ENCODE peak calls at places on chromosome 1, in four cellular contexts. One of them, this sample, is unnamed.

GRCh38 chr1:150512846-150513245 is 2.7 kb upstream of the FALEC start:
- DNase-seq in HCT116: no peak
- DNase-seq in endothelial cell of umbilical vein: no peak
- DNase-seq in Panc1: no peak
- DNase-seq in this sample: no peak

GRCh38 chr1:226661965-226662364 is 77.1 kb downstream of the ITPKB start:
- DNase-seq in HCT116: no peak
- DNase-seq in endothelial cell of umbilical vein: no peak
- DNase-seq in Panc1: no peak
- DNase-seq in this sample: no peak

GRCh38 chr1:200427744-200428143 is 17.9 kb upstream of the ZNF281 start:
- DNase-seq in HCT116: no peak
- DNase-seq in endothelial cell of umbilical vein: no peak
- DNase-seq in Panc1: no peak
- DNase-seq in this sample: no peak

GRCh38 chr1:99441234-99442095 is 177.2 kb downstream of the PLPPR4 start:
- DNase-seq in HCT116: no peak
- DNase-seq in endothelial cell of umbilical vein: peak; percentile 74
- DNase-seq in Panc1: no peak
- DNase-seq in this sample: no peak

GRCh38 chr1:159071970-159072582 is 4.5 kb downstream of the AIM2 start:
- DNase-seq in HCT116: peak; percentile 48
- DNase-seq in endothelial cell of umbilical vein: peak; percentile 66
- DNase-seq in Panc1: peak; percentile 30
- DNase-seq in this sample: no peak

GRCh38 chr1:150626150-150626549 is 3.3 kb downstream of the ENSA start:
- DNase-seq in HCT116: no peak
- DNase-seq in endothelial cell of umbilical vein: no peak
- DNase-seq in Panc1: no peak
- DNase-seq in this sample: no peak

GRCh38 chr1:17538428-17539130 is 919 bp upstream of the ARHGEF10L start:
- DNase-seq in HCT116: no peak
- DNase-seq in endothelial cell of umbilical vein: no peak
- DNase-seq in Panc1: no peak
- DNase-seq in this sample: no peak

GRCh38 chr1:95263400-95263799 is 29.4 kb downstream of the RWDD3 start:
- DNase-seq in HCT116: no peak
- DNase-seq in endothelial cell of umbilical vein: no peak
- DNase-seq in Panc1: no peak
- DNase-seq in this sample: no peak

GRCh38 chr1:103467100-103467499 is 58.4 kb upstream of the RNPC3 start:
- DNase-seq in HCT116: no peak
- DNase-seq in endothelial cell of umbilical vein: no peak
- DNase-seq in Panc1: no peak
- DNase-seq in this sample: no peak

GRCh38 chr1:186864296-186864695 is 35.5 kb downstream of the PLA2G4A start:
- DNase-seq in HCT116: no peak
- DNase-seq in endothelial cell of umbilical vein: no peak
- DNase-seq in Panc1: no peak
- DNase-seq in this sample: no peak

GRCh38 chr1:9842073-9842711 is 18.4 kb upstream of the CLSTN1 start:
- DNase-seq in HCT116: no peak
- DNase-seq in endothelial cell of umbilical vein: no peak
- DNase-seq in Panc1: no peak
- DNase-seq in this sample: no peak

GRCh38 chr1:14304381-14304865 is 294.1 kb upstream of the KAZN start:
- DNase-seq in HCT116: no peak
- DNase-seq in endothelial cell of umbilical vein: no peak
- DNase-seq in Panc1: no peak
- DNase-seq in this sample: no peak
- TF ChIP-seq POLR2AphosphoS5 in HCT116: no peak
- TF ChIP-seq POLR2AphosphoS5 in endothelial cell of umbilical vein: no peak
- TF ChIP-seq POLR2AphosphoS5 in Panc1: no peak
- TF ChIP-seq POLR2AphosphoS5 in this sample: no peak

GRCh38 chr1:20551945-20552727 is at the start of gene FAM43B:
- DNase-seq in HCT116: no peak
- DNase-seq in endothelial cell of umbilical vein: peak; percentile 16
- DNase-seq in Panc1: no peak
- DNase-seq in this sample: no peak

GRCh38 chr1:20551161-20551560 is 1.2 kb upstream of the FAM43B start:
- DNase-seq in HCT116: no peak
- DNase-seq in endothelial cell of umbilical vein: no peak
- DNase-seq in Panc1: no peak
- DNase-seq in this sample: no peak

GRCh38 chr1:20555758-20556120 is 3.4 kb downstream of the FAM43B start:
- DNase-seq in HCT116: no peak
- DNase-seq in endothelial cell of umbilical vein: no peak
- DNase-seq in Panc1: no peak
- DNase-seq in this sample: no peak

GRCh38 chr1:20555025-20555757 is 2.8 kb downstream of the FAM43B start:
- DNase-seq in HCT116: no peak
- DNase-seq in endothelial cell of umbilical vein: no peak
- DNase-seq in Panc1: no peak
- DNase-seq in this sample: no peak

DNA sequence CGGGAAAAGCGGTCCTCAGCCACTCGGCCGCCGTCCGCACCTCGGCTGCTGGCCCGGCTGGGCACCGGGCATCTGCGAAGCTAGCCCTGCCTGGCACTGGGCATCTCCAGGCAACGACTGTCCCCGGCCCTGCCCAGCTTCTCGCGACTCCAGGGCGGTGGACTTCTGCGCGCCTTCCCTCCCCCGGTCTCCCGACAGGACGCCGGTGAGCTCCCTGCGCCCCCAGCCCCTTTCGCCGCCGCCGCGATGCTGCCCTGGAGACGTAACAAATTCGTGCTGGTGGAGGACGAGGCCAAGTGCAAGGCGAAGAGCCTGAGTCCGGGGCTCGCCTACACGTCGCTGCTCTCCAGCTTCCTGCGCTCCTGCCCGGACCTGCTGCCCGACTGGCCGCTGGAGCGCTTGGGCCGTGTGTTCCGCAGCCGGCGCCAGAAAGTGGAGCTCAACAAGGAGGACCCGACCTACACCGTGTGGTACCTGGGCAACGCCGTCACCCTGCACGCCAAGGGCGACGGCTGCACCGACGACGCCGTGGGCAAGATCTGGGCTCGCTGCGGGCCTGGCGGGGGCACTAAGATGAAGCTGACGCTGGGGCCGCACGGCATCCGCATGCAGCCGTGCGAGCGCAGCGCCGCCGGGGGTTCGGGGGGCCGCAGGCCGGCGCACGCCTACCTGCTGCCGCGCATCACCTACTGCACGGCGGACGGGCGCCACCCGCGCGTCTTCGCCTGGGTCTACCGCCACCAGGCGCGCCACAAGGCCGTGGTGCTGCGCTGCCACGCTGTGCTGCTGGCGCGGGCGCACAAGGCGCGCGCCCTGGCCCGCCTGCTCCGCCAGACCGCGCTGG is 577 bp downstream of the FAM43B start:
- DNase-seq in HCT116: no peak
- DNase-seq in endothelial cell of umbilical vein: peak; percentile 28
- DNase-seq in Panc1: no peak
- DNase-seq in this sample: no peak
- H3K27me3 ChIP-seq in HCT116: no peaks in the 10 kb centered on the region
- H3K27me3 ChIP-seq in endothelial cell of umbilical vein: peaks cover 55% of the 10 kb centered on the region
- H3K27me3 ChIP-seq in Panc1: peaks cover 7% of the 10 kb centered on the region
- H3K27me3 ChIP-seq in this sample: peaks cover 28% of the 10 kb centered on the region

GRCh38 chr1:213075725-213076124 is 24.7 kb downstream of the RPS6KC1 start:
- DNase-seq in HCT116: no peak
- DNase-seq in endothelial cell of umbilical vein: no peak
- DNase-seq in Panc1: no peak
- DNase-seq in this sample: no peak
- TF ChIP-seq CTCF in HCT116: no peak
- TF ChIP-seq CTCF in endothelial cell of umbilical vein: no peak
- TF ChIP-seq CTCF in Panc1: no peak
- TF ChIP-seq CTCF in this sample: no peak

GRCh38 chr1:153217212-153217611 is at the start of gene PRR9:
- DNase-seq in HCT116: no peak
- DNase-seq in endothelial cell of umbilical vein: no peak
- DNase-seq in Panc1: no peak
- DNase-seq in this sample: no peak

GRCh38 chr1:153217744-153218416 is 496 bp downstream of the PRR9 start:
- DNase-seq in HCT116: no peak
- DNase-seq in endothelial cell of umbilical vein: no peak
- DNase-seq in Panc1: no peak
- DNase-seq in this sample: no peak

GRCh38 chr1:153220606-153221303 is 3.4 kb downstream of the PRR9 start:
- DNase-seq in HCT116: no peak
- DNase-seq in endothelial cell of umbilical vein: no peak
- DNase-seq in Panc1: no peak
- DNase-seq in this sample: no peak
- TF ChIP-seq POLR2AphosphoS5 in HCT116: no peak
- TF ChIP-seq POLR2AphosphoS5 in endothelial cell of umbilical vein: no peak
- TF ChIP-seq POLR2AphosphoS5 in Panc1: no peak
- TF ChIP-seq POLR2AphosphoS5 in this sample: no peak

GRCh38 chr1:4655674-4656532 is 1.5 kb downstream of the AJAP1 start:
- DNase-seq in HCT116: no peak
- DNase-seq in endothelial cell of umbilical vein: no peak
- DNase-seq in Panc1: no peak
- DNase-seq in this sample: peak; percentile 28
- H3K27me3 ChIP-seq in HCT116: no peaks in the 10 kb centered on the region
- H3K27me3 ChIP-seq in endothelial cell of umbilical vein: peaks cover 23% of the 10 kb centered on the region
- H3K27me3 ChIP-seq in Panc1: peaks cover 2% of the 10 kb centered on the region
- H3K27me3 ChIP-seq in this sample: peaks cover 34% of the 10 kb centered on the region

DNA sequence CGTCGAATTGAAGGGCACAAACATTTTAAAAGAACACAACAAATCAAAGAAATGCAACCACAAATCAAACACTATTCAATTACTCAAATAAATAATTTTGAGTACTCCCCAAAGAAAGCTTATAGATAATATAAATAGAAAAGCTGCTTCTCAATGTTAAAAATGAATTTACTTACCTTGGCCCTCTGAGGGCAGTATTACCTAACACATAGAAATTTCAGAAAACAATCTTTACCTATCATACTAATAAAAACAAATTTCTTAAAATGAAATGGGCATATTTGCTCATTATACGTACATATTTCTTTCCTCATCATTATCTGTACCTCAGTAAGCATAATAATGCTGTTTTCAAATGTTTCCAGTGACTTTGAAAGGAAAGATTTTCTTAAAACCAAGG is 141.8 kb downstream of the AKT3 start:
- DNase-seq in HCT116: no peak
- DNase-seq in endothelial cell of umbilical vein: peak; percentile 40
- DNase-seq in Panc1: no peak
- DNase-seq in this sample: no peak
- TF ChIP-seq CTCF in HCT116: peak; percentile 46
- TF ChIP-seq CTCF in endothelial cell of umbilical vein: no peak
- TF ChIP-seq CTCF in Panc1: peak; percentile 17
- TF ChIP-seq CTCF in this sample: no peak

DNA sequence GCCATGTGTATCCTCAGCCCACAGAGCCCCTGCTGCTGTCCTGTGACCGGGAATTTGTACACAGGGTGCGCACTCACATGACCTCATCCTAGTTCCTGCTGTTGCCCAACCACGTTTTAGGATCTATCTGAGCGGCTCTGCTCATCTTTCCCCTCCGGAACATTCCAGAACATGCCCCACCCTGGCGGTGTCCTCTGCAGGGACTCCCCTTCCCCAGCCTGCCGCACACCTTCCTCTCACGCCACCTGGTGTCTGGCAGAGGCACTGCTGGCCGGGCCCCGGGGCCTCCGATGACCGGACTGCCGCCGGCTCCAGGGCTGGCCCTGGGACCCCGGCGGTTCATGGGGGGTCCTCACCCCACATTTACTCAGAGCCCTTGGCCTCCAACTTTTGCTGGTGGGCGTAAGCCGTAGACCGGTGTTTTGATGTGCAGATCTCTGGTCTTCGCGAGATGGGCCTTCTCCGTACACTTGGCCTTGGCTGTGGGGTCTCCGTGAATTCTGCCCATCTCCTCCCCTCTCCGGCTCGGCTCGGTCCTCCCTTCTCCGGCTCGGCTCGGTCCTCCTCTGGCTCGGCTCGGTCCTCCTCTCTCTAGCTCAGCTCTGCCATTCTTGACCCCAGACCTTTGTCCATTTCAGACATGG is 29.5 kb downstream of the ARHGEF16 start:
- DNase-seq in HCT116: no peak
- DNase-seq in endothelial cell of umbilical vein: peak; percentile 25
- DNase-seq in Panc1: peak; percentile 12
- DNase-seq in this sample: peak; percentile 42
- TF ChIP-seq POLR2AphosphoS5 in HCT116: no peak
- TF ChIP-seq POLR2AphosphoS5 in endothelial cell of umbilical vein: peak; percentile 5
- TF ChIP-seq POLR2AphosphoS5 in Panc1: peak; percentile 54
- TF ChIP-seq POLR2AphosphoS5 in this sample: no peak

DNA sequence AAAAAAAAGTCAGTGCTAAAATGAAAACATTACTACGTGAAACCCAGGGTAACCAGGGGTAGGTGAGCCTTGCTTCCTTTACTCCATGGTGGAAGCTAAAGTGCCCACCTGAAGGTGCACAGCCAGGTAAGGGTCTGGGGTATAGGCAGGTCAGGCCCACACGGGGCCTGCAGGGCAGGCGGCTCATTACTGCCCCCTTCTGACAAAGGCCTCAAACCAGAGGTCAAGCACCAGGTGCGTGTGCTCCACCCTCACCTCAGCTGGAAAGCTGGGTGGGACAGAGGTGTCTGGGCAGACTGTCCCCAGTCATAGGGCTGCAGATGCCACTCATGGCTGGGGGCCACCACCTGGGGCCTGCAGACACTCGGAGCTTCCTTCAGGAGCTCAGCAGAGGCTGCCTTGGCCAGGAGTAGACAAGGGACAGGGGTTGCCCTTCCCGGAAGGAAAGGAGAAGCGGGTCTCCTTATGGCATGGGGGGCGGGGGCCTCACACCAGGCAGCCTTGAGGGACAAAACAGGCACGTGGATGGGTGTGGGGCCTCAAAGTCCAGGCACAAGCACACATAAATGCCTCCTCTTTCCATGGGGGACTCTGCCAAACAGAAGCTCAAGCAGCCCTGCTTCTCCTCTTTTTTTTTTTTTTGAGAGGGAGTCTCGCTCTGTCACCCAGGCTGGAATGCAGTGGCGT is 36.2 kb downstream of the ACOT7 start:
- DNase-seq in HCT116: no peak
- DNase-seq in endothelial cell of umbilical vein: no peak
- DNase-seq in Panc1: no peak
- DNase-seq in this sample: no peak
- H3K27me3 ChIP-seq in HCT116: no peaks in the 10 kb centered on the region
- H3K27me3 ChIP-seq in endothelial cell of umbilical vein: no peaks in the 10 kb centered on the region
- H3K27me3 ChIP-seq in Panc1: no peaks in the 10 kb centered on the region
- H3K27me3 ChIP-seq in this sample: no peaks in the 10 kb centered on the region

This sample was measured in prostate gland.